ENCODE peak calls at places on chromosomes 13 and 19, in six cellular contexts. I is skeletal muscle cell; Q is esophagus muscularis mucosa; D is Daoy; B is KBM-7; L is CD4-positive, alpha-beta memory T cell. K is an unnamed sample.

GRCh38 chr19:5314012-5314906 is 26.4 kb downstream of the PTPRS start:
- DNase-seq in I (no peak), Q (no peak), D (peak; percentile 43), B (no peak), L (no peak), K (no peak)

GRCh38 chr13:100881291-100881864 is 206.8 kb upstream of the TMTC4 start:
- DNase-seq in I (peak; percentile 88), Q (no peak), D (no peak), B (no peak), L (no peak), K (no peak)

GRCh38 chr13:112733112-112733511 is 43.3 kb downstream of the ATP11A start:
- DNase-seq in I (no peak), Q (no peak), D (no peak), B (no peak), L (no peak), K (no peak)

GRCh38 chr19:7860902-7861618 is 13.1 kb downstream of the PRR36 start:
- DNase-seq in I (no peak), Q (no peak), D (no peak), B (no peak), L (no peak), K (no peak)

GRCh38 chr19:21568816-21569496 is 63.6 kb downstream of the ZNF429 start:
- DNase-seq in I (no peak), Q (peak; percentile 96), D (peak; percentile 51), B (no peak), L (peak; percentile 85), K (peak; percentile 81)

GRCh38 chr13:19606152-19606551 is 27.3 kb upstream of the MPHOSPH8 start:
- DNase-seq in I (no peak), Q (no peak), D (peak; percentile 4), B (no peak), L (no peak), K (no peak)

GRCh38 chr19:7191946-7192691 is 102.1 kb downstream of the INSR start:
- DNase-seq in I (no peak), Q (no peak), D (peak; percentile 37), B (peak; percentile 59), L (peak; percentile 61), K (no peak)

GRCh38 chr13:36288794-36289391 is 8.7 kb downstream of the CCDC169 start:
- DNase-seq in I (no peak), Q (no peak), D (no peak), B (peak; percentile 16), L (no peak), K (no peak)

GRCh38 chr13:89695343-89696257 is 1651.9 kb upstream of the MIR17HG start:
- DNase-seq in I (no peak), Q (no peak), D (no peak), B (peak; percentile 60), L (no peak), K (peak; percentile 32)

GRCh38 chr13:45540195-45540594 is 75.3 kb downstream of the ERICH6B start:
- DNase-seq in I (no peak), Q (no peak), D (no peak), B (no peak), L (no peak), K (no peak)

GRCh38 chr13:39040206-39040605 is 1.9 kb downstream of the NHLRC3 start:
- DNase-seq in I (no peak), Q (no peak), D (no peak), B (no peak), L (no peak), K (peak; percentile 33)

GRCh38 chr13:19173752-19174151 is 7.9 kb downstream of the TUBA3C start:
- DNase-seq in I (no peak), Q (no peak), D (no peak), B (no peak), L (no peak), K (no peak)